ENCODE peak calls at places on chromosomes 2 and 18, in four cellular contexts. One of them, this sample, is unnamed.

GRCh38 chr18:74013955-74014354 is 133.7 kb downstream of the FBXO15 start:
- DNase-seq in GF-D8: no peak
- DNase-seq in tibial artery: no peak
- DNase-seq in ovary: no peak
- DNase-seq in this sample: no peak

GRCh38 chr2:156657809-156658208 is 221.6 kb downstream of the GPD2 start:
- DNase-seq in GF-D8: no peak
- DNase-seq in tibial artery: no peak
- DNase-seq in ovary: no peak
- DNase-seq in this sample: no peak

GRCh38 chr2:19022334-19022733 is 336.1 kb downstream of the OSR1 start:
- DNase-seq in GF-D8: no peak
- DNase-seq in tibial artery: no peak
- DNase-seq in ovary: no peak
- DNase-seq in this sample: no peak

GRCh38 chr2:33786881-33787280 is 187.8 kb upstream of the FAM98A start:
- DNase-seq in GF-D8: no peak
- DNase-seq in tibial artery: no peak
- DNase-seq in ovary: no peak
- DNase-seq in this sample: no peak

GRCh38 chr2:224400174-224400810 is 1.6 kb downstream of the FAM124B start:
- DNase-seq in GF-D8: no peak
- DNase-seq in tibial artery: no peak
- DNase-seq in ovary: no peak
- DNase-seq in this sample: no peak

GRCh38 chr2:164725542-164725941 is 104.3 kb upstream of the GRB14 start:
- DNase-seq in GF-D8: no peak
- DNase-seq in tibial artery: no peak
- DNase-seq in ovary: no peak
- DNase-seq in this sample: no peak

GRCh38 chr2:138782378-138782777 is 2.2 kb upstream of the NXPH2 start:
- DNase-seq in GF-D8: no peak
- DNase-seq in tibial artery: no peak
- DNase-seq in ovary: no peak
- DNase-seq in this sample: no peak

GRCh38 chr2:210072922-210073509 is 70.6 kb downstream of the RPE start:
- DNase-seq in GF-D8: peak; percentile 53
- DNase-seq in tibial artery: no peak
- DNase-seq in ovary: no peak
- DNase-seq in this sample: no peak

GRCh38 chr18:24811963-24812681 is 351.7 kb downstream of the HRH4 start:
- DNase-seq in GF-D8: no peak
- DNase-seq in tibial artery: no peak
- DNase-seq in ovary: no peak
- DNase-seq in this sample: no peak

GRCh38 chr2:51247252-51247651 is 215.3 kb upstream of the NRXN1 start:
- DNase-seq in GF-D8: no peak
- DNase-seq in tibial artery: no peak
- DNase-seq in ovary: no peak
- DNase-seq in this sample: no peak

GRCh38 chr18:25818505-25818904 is 271.9 kb downstream of the SS18 start:
- DNase-seq in GF-D8: no peak
- DNase-seq in tibial artery: no peak
- DNase-seq in ovary: no peak
- DNase-seq in this sample: no peak

GRCh38 chr18:3611313-3612038 is 161.5 kb downstream of the TGIF1 start:
- DNase-seq in GF-D8: no peak
- DNase-seq in tibial artery: no peak
- DNase-seq in ovary: no peak
- DNase-seq in this sample: no peak

GRCh38 chr2:113105047-113105446 is 22.4 kb upstream of the IL1RN start:
- DNase-seq in GF-D8: no peak
- DNase-seq in tibial artery: no peak
- DNase-seq in ovary: no peak
- DNase-seq in this sample: peak; percentile 67

GRCh38 chr2:96815326-96816126 is 542 bp upstream of the CNNM3 start:
- DNase-seq in GF-D8: no peak
- DNase-seq in tibial artery: no peak
- DNase-seq in ovary: no peak
- DNase-seq in this sample: no peak

GRCh38 chr18:32804126-32804888 is 31.5 kb upstream of the KLHL14 start:
- DNase-seq in GF-D8: no peak
- DNase-seq in tibial artery: no peak
- DNase-seq in ovary: no peak
- DNase-seq in this sample: no peak

GRCh38 chr18:8750954-8751415 is 45.6 kb downstream of the MTCL1 start:
- DNase-seq in GF-D8: no peak
- DNase-seq in tibial artery: no peak
- DNase-seq in ovary: peak; percentile 25
- DNase-seq in this sample: no peak

GRCh38 chr2:97871096-97871780 is 124.5 kb downstream of the TMEM131 start:
- DNase-seq in GF-D8: no peak
- DNase-seq in tibial artery: no peak
- DNase-seq in ovary: no peak
- DNase-seq in this sample: no peak

GRCh38 chr2:158214431-158214830 is 112.8 kb downstream of the UPP2 start:
- DNase-seq in GF-D8: no peak
- DNase-seq in tibial artery: no peak
- DNase-seq in ovary: no peak
- DNase-seq in this sample: peak; percentile 69

GRCh38 chr2:11644293-11644692 is 25.7 kb downstream of the NTSR2 start:
- DNase-seq in GF-D8: no peak
- DNase-seq in tibial artery: no peak
- DNase-seq in ovary: no peak
- DNase-seq in this sample: no peak

GRCh38 chr18:54923339-54923956 is 35.8 kb downstream of the CCDC68 start:
- DNase-seq in GF-D8: no peak
- DNase-seq in tibial artery: no peak
- DNase-seq in ovary: no peak
- DNase-seq in this sample: no peak

GRCh38 chr2:97740590-97741182 is 27.3 kb downstream of the ZAP70 start:
- DNase-seq in GF-D8: no peak
- DNase-seq in tibial artery: peak; percentile 54
- DNase-seq in ovary: no peak
- DNase-seq in this sample: no peak